ENCODE peak calls at places on chromosomes 4 and X, in five cellular contexts. V is neuronal stem cell, X is IMR-90, D is mesenchymal stem cell, L is H9. G is an unnamed sample.

GRCh38 chr4:36493240-36493639 is 211.8 kb downstream of the DTHD1 start:
- DNase-seq in V (no peak), X (no peak), D (no peak), L (no peak), G (no peak)

GRCh38 chr4:52932586-52933482 is 70.7 kb downstream of the RASL11B start:
- DNase-seq in V (no peak), X (peak), D (no peak), L (no peak), G (no peak)

GRCh38 chr4:186688150-186688943 is 35.3 kb downstream of the FAT1 start:
- DNase-seq in V (no peak), X (no peak), D (no peak), L (peak), G (peak)

GRCh38 chr4:105248613-105249012 is 101.9 kb downstream of the TET2 start:
- DNase-seq in V (no peak), X (no peak), D (no peak), L (no peak), G (no peak)

GRCh38 chrX:107715331-107716044 is 60.1 kb downstream of the TSC22D3 start:
- DNase-seq in V (no peak), X (peak), D (peak), L (no peak), G (no peak)

GRCh38 chrX:68354869-68355628 is 78.2 kb downstream of the OPHN1 start:
- DNase-seq in V (no peak), X (peak), D (no peak), L (no peak), G (no peak)

GRCh38 chr4:185534850-185535761 is at the start of gene PDLIM3:
- DNase-seq in V (peak), X (peak), D (peak), L (peak), G (peak)

GRCh38 chr4:54082168-54082567 is 17.8 kb upstream of the CHIC2 start:
- DNase-seq in V (no peak), X (peak), D (peak), L (no peak), G (no peak)

GRCh38 chrX:136121788-136122187 is 25.5 kb upstream of the FHL1 start:
- DNase-seq in V (no peak), X (no peak), D (no peak), L (no peak), G (no peak)

GRCh38 chr4:32226733-32227132 is 1506.6 kb downstream of the PCDH7 start:
- DNase-seq in V (no peak), X (no peak), D (no peak), L (no peak), G (no peak)

GRCh38 chr4:10080874-10081606 is 35.6 kb downstream of the WDR1 start:
- DNase-seq in V (no peak), X (no peak), D (no peak), L (no peak), G (no peak)

GRCh38 chrX:8960809-8961413 is 73.0 kb downstream of the FAM9B start:
- DNase-seq in V (no peak), X (no peak), D (no peak), L (no peak), G (no peak)

GRCh38 chrX:1281511-1281910 is 12.9 kb downstream of the CSF2RA start:
- DNase-seq in V (no peak), X (peak), D (peak), L (no peak), G (no peak)

GRCh38 chrX:38232287-38232686 is 11.6 kb upstream of the SRPX start:
- DNase-seq in V (no peak), X (peak), D (peak), L (no peak), G (no peak)

GRCh38 chrX:134158821-134159512 is 78.0 kb upstream of the CCDC160 start:
- DNase-seq in V (no peak), X (no peak), D (no peak), L (no peak), G (no peak)

GRCh38 chrX:33082371-33082770 is 129.0 kb downstream of the DMD start:
- DNase-seq in V (no peak), X (no peak), D (no peak), L (no peak), G (no peak)

GRCh38 chr4:98626350-98626749 is 32.1 kb downstream of the TSPAN5 start:
- DNase-seq in V (no peak), X (peak), D (peak), L (peak), G (no peak)

GRCh38 chr4:24564488-24564887 is 19.9 kb downstream of the DHX15 start:
- DNase-seq in V (no peak), X (peak), D (peak), L (no peak), G (no peak)

GRCh38 chr4:156595041-156595440 is 376.6 kb downstream of the PDGFC start:
- DNase-seq in V (no peak), X (peak), D (no peak), L (no peak), G (no peak)

GRCh38 chr4:145619639-145619996 is 433 bp downstream of the MMAA start:
- DNase-seq in V (no peak), X (peak), D (peak), L (no peak), G (no peak)

GRCh38 chrX:150364347-150365050 is 1.4 kb downstream of the MAMLD1 start:
- DNase-seq in V (no peak), X (peak), D (peak), L (peak), G (no peak)

GRCh38 chrX:68415289-68415688 is 18.0 kb downstream of the OPHN1 start:
- DNase-seq in V (no peak), X (peak), D (no peak), L (no peak), G (no peak)

GRCh38 chr4:173538148-173538902 is 8.3 kb upstream of the HAND2 start:
- DNase-seq in V (peak), X (no peak), D (peak), L (no peak), G (peak)

GRCh38 chr4:94545296-94545695 is 93.6 kb downstream of the PDLIM5 start:
- DNase-seq in V (no peak), X (peak), D (peak), L (no peak), G (no peak)

GRCh38 chrX:47228550-47229270 is 4.1 kb upstream of the USP11 start:
- DNase-seq in V (no peak), X (no peak), D (no peak), L (no peak), G (no peak)

GRCh38 chr4:79446145-79446544 is 38.1 kb upstream of the GK2 start:
- DNase-seq in V (no peak), X (no peak), D (no peak), L (no peak), G (no peak)

GRCh38 chr4:38230121-38230728 is 270.0 kb downstream of the PTTG2 start:
- DNase-seq in V (no peak), X (no peak), D (peak), L (no peak), G (no peak)

GRCh38 chrX:149987613-149988012 is 49.3 kb upstream of the EOLA2 start:
- DNase-seq in V (no peak), X (no peak), D (no peak), L (no peak), G (no peak)

GRCh38 chrX:130805906-130806305 is 97.1 kb downstream of the ENOX2 start:
- DNase-seq in V (no peak), X (no peak), D (no peak), L (no peak), G (no peak)

GRCh38 chr4:80412322-80412721 is 76.8 kb downstream of the CFAP299 start:
- DNase-seq in V (no peak), X (peak), D (no peak), L (no peak), G (no peak)

GRCh38 chr4:107035711-107036601 is at the start of gene DKK2:
- DNase-seq in V (peak), X (peak), D (peak), L (peak), G (no peak)

GRCh38 chrX:129959493-129959832 is 23.0 kb upstream of the BCORL1 start:
- DNase-seq in V (no peak), X (peak), D (peak), L (no peak), G (no peak)

GRCh38 chr4:123423819-123424218 is 27.2 kb downstream of the SPRY1 start:
- DNase-seq in V (no peak), X (no peak), D (no peak), L (no peak), G (no peak)

GRCh38 chrX:149114874-149115273 is 390.2 kb downstream of the IDS start:
- DNase-seq in V (no peak), X (no peak), D (no peak), L (no peak), G (no peak)

GRCh38 chrX:44747317-44747716 is 96.5 kb upstream of the DUSP21 start:
- DNase-seq in V (no peak), X (no peak), D (no peak), L (no peak), G (no peak)

GRCh38 chr4:144645621-144646522 is at the start of gene HHIP:
- DNase-seq in V (no peak), X (peak), D (peak), L (peak), G (no peak)

DNA sequence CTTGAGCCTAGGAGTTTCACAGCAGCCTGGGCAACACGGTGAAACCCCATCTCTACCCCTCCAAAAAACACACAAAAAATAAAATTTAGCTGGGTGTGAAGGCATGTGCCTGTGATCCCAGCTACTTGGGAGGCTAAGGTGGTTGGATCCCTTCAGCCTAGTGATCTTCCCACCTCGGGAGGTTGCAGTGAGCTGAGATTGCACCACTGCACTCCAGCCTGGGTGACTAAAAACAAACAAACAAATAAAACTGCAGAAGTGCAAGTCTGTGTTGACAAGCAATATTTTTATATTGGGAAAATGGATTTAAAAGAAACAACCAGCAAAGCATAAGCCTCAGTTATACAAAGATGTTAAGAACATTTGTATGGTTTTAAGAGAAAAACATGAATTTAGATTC is 46.1 kb downstream of the IGFBP7 start:
- DNase-seq in V (no peak), X (no peak), D (no peak), L (no peak), G (no peak)
- H3K14ac ChIP-seq in V (no peak), X (peak), D (no peak), L (no peak), G (no peak)

GRCh38 chr4:2745516-2745915 is 10.6 kb downstream of the TNIP2 start:
- DNase-seq in V (no peak), X (no peak), D (no peak), L (no peak), G (no peak)
- H3K14ac ChIP-seq in V (no peak), X (no peak), D (no peak), L (no peak), G (no peak)

GRCh38 chrX:118726887-118727685 is at the start of gene IL13RA1:
- DNase-seq in V (peak), X (peak), D (peak), L (peak), G (peak)

GRCh38 chrX:118729043-118729652 is 1.7 kb downstream of the IL13RA1 start:
- DNase-seq in V (no peak), X (no peak), D (no peak), L (no peak), G (no peak)

GRCh38 chrX:118730500-118731247 is 3.3 kb downstream of the IL13RA1 start:
- DNase-seq in V (no peak), X (peak), D (peak), L (no peak), G (no peak)

GRCh38 chrX:118724775-118725174 is 2.6 kb upstream of the IL13RA1 start:
- DNase-seq in V (no peak), X (peak), D (peak), L (no peak), G (no peak)

DNA sequence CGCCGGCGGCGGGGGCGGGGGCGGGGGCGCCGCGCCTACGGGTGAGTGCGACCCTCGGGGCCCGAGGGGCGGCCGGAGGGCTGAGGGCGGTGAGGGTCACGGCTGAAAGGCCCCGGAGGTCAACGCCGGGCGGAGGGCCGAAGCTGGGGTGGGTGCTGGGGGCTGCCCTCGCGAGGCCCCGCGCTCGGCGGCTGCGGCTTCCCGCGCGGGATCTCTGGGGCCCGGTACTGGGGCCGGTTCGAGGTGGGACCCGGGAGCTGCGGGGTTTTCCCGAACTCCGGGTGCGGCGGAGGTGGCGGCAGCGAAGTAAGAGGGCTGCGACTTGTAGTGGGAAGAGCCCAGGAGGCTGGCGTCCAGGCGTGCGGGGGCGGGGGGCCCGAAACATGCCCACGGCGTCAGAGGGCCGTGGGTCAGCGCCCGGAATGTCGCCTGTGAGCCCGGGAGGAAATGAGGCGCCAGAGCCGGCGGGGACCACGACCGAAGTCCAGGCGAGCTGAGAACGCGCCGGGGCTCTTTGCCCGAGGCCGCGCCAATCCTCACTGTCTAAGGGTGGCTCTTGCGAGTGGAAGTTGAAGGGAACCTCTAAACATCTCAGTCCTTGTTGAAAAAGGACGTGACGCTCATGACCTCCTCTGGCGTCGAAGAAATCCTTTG is 407 bp downstream of the IL13RA1 start:
- DNase-seq in V (no peak), X (peak), D (peak), L (no peak), G (no peak)
- H3K14ac ChIP-seq in V (no peak), X (peak), D (no peak), L (no peak), G (no peak)

DNA sequence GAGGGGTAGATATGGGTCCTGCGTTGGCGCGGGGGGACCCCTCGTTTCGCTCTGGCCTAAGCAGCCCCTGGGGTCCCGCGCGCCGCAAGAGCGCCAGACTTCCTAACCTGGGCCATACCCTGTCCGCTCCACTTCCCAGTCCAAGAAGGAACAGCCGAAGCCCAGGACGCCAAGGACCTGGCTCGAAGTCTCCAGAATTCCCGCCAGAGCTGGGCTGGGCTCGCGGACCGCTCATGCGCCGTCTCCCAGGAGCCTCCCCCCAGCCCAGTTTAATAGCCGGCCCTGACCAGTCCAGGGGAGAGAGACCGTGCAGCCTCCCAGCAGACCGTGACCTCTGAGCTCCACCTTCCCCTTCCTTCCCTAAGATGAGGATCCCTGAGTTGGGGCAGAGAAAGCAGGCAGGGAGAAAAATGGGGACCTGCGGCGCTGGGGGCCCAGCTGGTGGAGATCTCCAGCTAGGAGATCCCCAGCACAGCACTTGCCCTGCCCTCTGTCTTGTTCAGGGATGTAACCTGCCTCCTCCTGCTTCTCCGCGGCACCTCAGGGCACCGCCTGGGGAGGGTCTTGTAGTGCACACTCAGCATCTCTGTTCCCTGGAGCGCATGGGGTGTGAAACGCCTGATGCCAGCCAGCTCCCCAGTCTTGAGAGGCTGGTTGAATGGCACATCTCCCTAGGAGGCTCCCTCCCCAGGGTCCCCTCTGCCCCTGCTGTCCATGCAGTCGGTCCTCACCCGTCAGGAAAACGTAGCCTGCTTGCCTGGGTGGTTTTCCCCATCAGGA is 1.2 kb upstream of the LETM1 start:
- DNase-seq in V (no peak), X (no peak), D (no peak), L (no peak), G (no peak)
- H3K14ac ChIP-seq in V (peak), X (peak), D (no peak), L (no peak), G (no peak)

DNA sequence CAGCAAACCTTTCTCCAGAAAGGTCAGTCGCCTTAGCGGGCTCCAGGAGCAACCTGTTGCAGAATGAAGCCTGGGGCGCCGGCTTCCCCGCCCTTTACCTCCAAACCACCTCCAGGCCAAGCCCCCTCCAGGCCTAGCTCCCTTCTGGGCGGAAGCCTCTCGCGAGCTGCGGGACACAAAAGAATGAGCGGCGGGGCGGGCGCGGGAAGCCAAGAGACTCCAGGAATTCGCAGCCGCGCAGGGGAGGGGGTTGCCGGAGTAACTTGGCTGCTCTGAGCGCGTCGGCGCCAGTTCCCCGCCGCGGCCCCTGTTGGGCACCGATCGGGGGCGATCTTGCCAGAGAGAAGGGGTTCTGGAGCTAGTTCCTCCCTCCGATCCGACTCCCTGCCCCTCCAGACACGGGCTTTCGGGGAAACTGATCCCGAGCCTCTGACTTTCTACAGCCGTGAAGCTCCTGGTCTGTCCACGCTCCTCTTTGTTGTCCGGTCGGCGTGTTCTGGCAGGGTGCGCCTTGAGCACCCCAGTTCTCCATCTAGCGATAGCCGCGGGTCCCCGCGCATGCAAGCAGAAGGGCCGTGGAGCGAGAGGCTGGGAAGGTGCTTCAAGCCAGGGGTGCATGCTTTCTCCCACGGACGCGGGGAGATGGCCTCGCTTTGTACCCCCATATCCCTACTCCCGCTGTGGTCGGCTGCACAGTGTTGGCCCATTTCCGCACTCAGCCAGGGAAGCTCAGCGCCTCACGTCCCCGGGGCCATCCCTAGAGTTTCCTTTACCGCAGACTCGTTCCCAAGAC is 1.2 kb downstream of the PROM1 start:
- DNase-seq in V (peak), X (no peak), D (peak), L (peak), G (peak)
- H3K14ac ChIP-seq in V (peak), X (no peak), D (no peak), L (peak), G (no peak)

DNA sequence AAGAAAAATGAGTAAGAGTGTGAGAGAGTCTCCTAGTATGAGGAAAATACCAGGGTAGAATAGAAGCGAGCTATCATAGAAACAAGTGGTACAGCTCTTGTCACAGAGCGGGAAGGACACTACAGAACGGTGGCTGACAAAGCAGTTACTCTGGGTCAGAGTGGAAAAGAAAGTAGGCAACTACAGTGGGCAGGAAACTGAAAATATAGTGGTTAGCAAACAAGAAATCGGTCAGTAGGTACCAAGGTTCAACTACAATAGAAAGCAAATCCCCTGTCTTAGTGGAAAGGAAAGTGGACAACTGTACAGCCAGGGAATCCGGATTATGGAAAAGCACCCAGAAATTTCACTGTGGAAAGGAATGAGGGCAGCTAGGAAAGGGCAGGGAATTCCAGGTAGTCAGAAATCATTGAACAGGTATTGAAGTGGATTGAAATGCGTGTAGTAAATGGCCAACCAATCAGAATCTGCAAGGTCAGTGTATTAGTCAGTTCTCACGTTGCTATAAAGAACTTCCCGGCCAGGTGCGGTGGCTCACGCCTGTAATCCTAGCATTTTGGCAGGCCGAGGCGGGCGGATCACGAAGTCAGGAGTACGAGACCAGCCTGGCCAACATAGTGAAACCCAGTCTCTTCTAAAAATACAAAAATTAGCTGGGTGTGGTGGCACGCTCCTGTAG is 219.6 kb upstream of the DIAPH2 start:
- DNase-seq in V (no peak), X (no peak), D (no peak), L (no peak), G (no peak)
- H3K14ac ChIP-seq in V (no peak), X (no peak), D (no peak), L (no peak), G (no peak)